ENCODE peak calls at places on chromosomes 5 and 9, in four cellular contexts. T is fibroblast of lung, D is ovary, W is bronchial epithelial cell. G is an unnamed sample.
A peak's percentile ranks its signal among the peaks of the same experiment; 100 is the strongest.

GRCh38 chr9:21027295-21027694 is 4.1 kb downstream of the HACD4 start:
- DNase-seq in D (no peak), W (peak; percentile 51), T (peak; percentile 47), G (no peak)

GRCh38 chr9:127968046-127968445 is 12.7 kb downstream of the EEIG1 start:
- DNase-seq in D (peak; percentile 40), T (peak; percentile 80), W (peak; percentile 91), G (no peak)

GRCh38 chr9:12640021-12640587 is 53.1 kb upstream of the TYRP1 start:
- DNase-seq in D (no peak), T (peak; percentile 58), W (peak; percentile 68), G (peak; percentile 5)

GRCh38 chr9:37909326-37909725 is 5.4 kb upstream of the SLC25A51 start:
- DNase-seq in W (no peak), D (no peak), T (no peak), G (no peak)

GRCh38 chr5:80809451-80809850 is 150.7 kb upstream of the RASGRF2 start:
- DNase-seq in T (no peak), D (no peak), W (no peak), G (no peak)

GRCh38 chr5:134020188-134020587 is 15.4 kb upstream of the VDAC1 start:
- DNase-seq in D (no peak), W (peak; percentile 36), T (no peak), G (no peak)

GRCh38 chr5:131384616-131385214 is 120.9 kb downstream of the CDC42SE2 start:
- DNase-seq in T (peak; percentile 14), D (no peak), W (no peak), G (no peak)

GRCh38 chr5:157718529-157718928 is 12.7 kb upstream of the THG1L start:
- DNase-seq in T (peak; percentile 68), W (peak; percentile 51), D (no peak), G (peak; percentile 16)

GRCh38 chr5:181063514-181063913 is 23.4 kb downstream of the BTNL9 start:
- DNase-seq in D (no peak), T (no peak), W (no peak), G (no peak)

GRCh38 chr5:10046681-10047080 is 203.0 kb downstream of the ATPSCKMT start:
- DNase-seq in D (no peak), T (no peak), W (no peak), G (no peak)

GRCh38 chr9:136087741-136088480 is 7.2 kb downstream of the NACC2 start:
- DNase-seq in D (peak; percentile 21), W (no peak), T (no peak), G (no peak)

GRCh38 chr5:25540628-25541027 is 895.9 kb upstream of the CDH10 start:
- DNase-seq in W (peak; percentile 21), D (no peak), T (peak; percentile 7), G (no peak)

GRCh38 chr5:32583582-32584232 is 1.6 kb upstream of the SUB1 start:
- DNase-seq in W (no peak), T (no peak), D (no peak), G (no peak)

GRCh38 chr9:125541840-125542243 is 165.2 kb downstream of the MAPKAP1 start:
- DNase-seq in W (no peak), T (peak; percentile 66), D (peak; percentile 44), G (no peak)

GRCh38 chr5:181243521-181244307 is at the start of gene RACK1:
- DNase-seq in D (peak; percentile 84), T (peak; percentile 86), W (peak; percentile 72), G (peak; percentile 60)

GRCh38 chr5:173602423-173602822 is 14.0 kb downstream of the BOD1 start:
- DNase-seq in T (peak; percentile 92), D (peak; percentile 63), W (no peak), G (no peak)

GRCh38 chr5:177018341-177018740 is 4.2 kb upstream of the ZNF346 start:
- DNase-seq in T (no peak), D (no peak), W (no peak), G (no peak)

GRCh38 chr5:35046754-35047153 is 995 bp downstream of the AGXT2 start:
- DNase-seq in D (no peak), T (peak; percentile 96), W (peak; percentile 35), G (peak; percentile 98)

GRCh38 chr5:172727551-172727950 is 43.4 kb downstream of the DUSP1 start:
- DNase-seq in W (no peak), D (no peak), T (no peak), G (no peak)

GRCh38 chr5:41338276-41338675 is 124.9 kb upstream of the C6 start:
- DNase-seq in D (no peak), T (no peak), W (no peak), G (no peak)

GRCh38 chr5:163624466-163624865 is 119.0 kb downstream of the MAT2B start:
- DNase-seq in T (peak; percentile 4), W (no peak), D (no peak), G (peak; percentile 4)

GRCh38 chr9:127311239-127311741 is 46.7 kb downstream of the GARNL3 start:
- DNase-seq in W (peak; percentile 82), T (peak; percentile 71), D (no peak), G (peak; percentile 42)

GRCh38 chr5:161230222-161230621 is 316.3 kb downstream of the GABRB2 start:
- DNase-seq in D (no peak), T (no peak), W (peak; percentile 31), G (no peak)

GRCh38 chr9:108156270-108156998 is 666.9 kb upstream of the KLF4 start:
- DNase-seq in T (peak; percentile 24), W (peak; percentile 82), D (no peak), G (no peak)

GRCh38 chr5:149618581-149619248 is 37.4 kb downstream of the ARHGEF37 start:
- DNase-seq in D (peak; percentile 40), T (peak; percentile 58), W (peak; percentile 99), G (no peak)

GRCh38 chr5:53053364-53053763 is 56.2 kb downstream of the MOCS2 start:
- DNase-seq in T (no peak), W (no peak), D (no peak), G (no peak)

GRCh38 chr5:77168187-77168883 is 42.1 kb upstream of the PDE8B start:
- DNase-seq in D (peak; percentile 53), W (no peak), T (no peak), G (no peak)

GRCh38 chr9:7780261-7780988 is 19.2 kb downstream of the DMAC1 start:
- DNase-seq in D (no peak), W (peak; percentile 75), T (peak; percentile 80), G (peak; percentile 60)

GRCh38 chr5:181109489-181110013 is 21.4 kb downstream of the OR2V1 start:
- DNase-seq in W (no peak), D (no peak), T (no peak), G (no peak)

GRCh38 chr9:13088734-13089427 is 190.6 kb downstream of the MPDZ start:
- DNase-seq in W (peak; percentile 52), D (no peak), T (peak; percentile 51), G (no peak)

GRCh38 chr5:33891731-33892418 is at the start of gene ADAMTS12:
- DNase-seq in T (peak; percentile 80), D (peak; percentile 66), W (no peak), G (peak; percentile 36)

GRCh38 chr5:31806566-31806965 is 167.6 kb downstream of the PDZD2 start:
- DNase-seq in T (no peak), W (no peak), D (no peak), G (no peak)

GRCh38 chr5:32201140-32201539 is 27.0 kb upstream of the GOLPH3 start:
- DNase-seq in W (peak; percentile 58), D (no peak), T (no peak), G (no peak)

GRCh38 chr5:159262472-159262858 is 625 bp upstream of the UBLCP1 start:
- DNase-seq in D (no peak), W (peak; percentile 74), T (peak; percentile 45), G (no peak)

GRCh38 chr5:149485655-149486615 is 65.3 kb downstream of the CSNK1A1 start:
- DNase-seq in W (peak; percentile 100), T (peak; percentile 100), D (no peak), G (peak; percentile 99)

DNA sequence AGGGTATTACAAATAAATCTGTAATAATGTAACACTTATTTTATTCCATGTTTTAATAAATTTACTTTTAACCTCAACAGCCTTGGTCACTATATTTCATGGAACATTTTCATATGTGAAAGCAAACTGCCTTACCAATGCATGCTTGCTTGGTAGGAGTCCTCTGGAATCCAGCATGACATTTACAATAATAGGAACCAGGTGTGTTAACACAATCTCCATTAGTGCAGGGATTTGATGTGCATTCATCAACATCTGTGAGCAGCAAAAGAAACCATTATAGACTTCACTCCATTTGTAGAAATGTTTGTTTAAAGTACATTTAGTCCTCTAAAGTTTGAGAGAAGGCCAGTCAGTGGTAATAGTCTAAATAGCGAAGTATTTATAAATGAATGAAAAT is 159.4 kb downstream of the FBN2 start:
- DNase-seq in W (no peak), T (peak; percentile 40), D (no peak), G (no peak)
- H3K4me3 ChIP-seq in W (no peak overlapping the region), T (no peak overlapping the region), D (no peak overlapping the region), G (no peak overlapping the region)

GRCh38 chr9:5922192-5922591 is 31.5 kb downstream of the MLANA start:
- DNase-seq in T (no peak), W (no peak), D (no peak), G (no peak)
- H3K4me3 ChIP-seq in T (no peak overlapping the region), W (no peak overlapping the region), D (no peak overlapping the region), G (no peak overlapping the region)

GRCh38 chr9:35069020-35069419 is 3.4 kb downstream of the VCP start:
- DNase-seq in W (no peak), T (no peak), D (no peak), G (no peak)

GRCh38 chr9:35070823-35071813 is 1.3 kb downstream of the VCP start:
- DNase-seq in D (no peak), T (peak; percentile 52), W (peak; percentile 61), G (no peak)

GRCh38 chr9:35072461-35073275 is at the start of gene VCP:
- DNase-seq in D (peak; percentile 97), T (peak; percentile 99), W (peak; percentile 98), G (peak; percentile 98)

GRCh38 chr9:35071814-35072460 is 488 bp downstream of the VCP start:
- DNase-seq in T (peak; percentile 88), D (peak; percentile 81), W (peak; percentile 67), G (peak; percentile 63)

DNA sequence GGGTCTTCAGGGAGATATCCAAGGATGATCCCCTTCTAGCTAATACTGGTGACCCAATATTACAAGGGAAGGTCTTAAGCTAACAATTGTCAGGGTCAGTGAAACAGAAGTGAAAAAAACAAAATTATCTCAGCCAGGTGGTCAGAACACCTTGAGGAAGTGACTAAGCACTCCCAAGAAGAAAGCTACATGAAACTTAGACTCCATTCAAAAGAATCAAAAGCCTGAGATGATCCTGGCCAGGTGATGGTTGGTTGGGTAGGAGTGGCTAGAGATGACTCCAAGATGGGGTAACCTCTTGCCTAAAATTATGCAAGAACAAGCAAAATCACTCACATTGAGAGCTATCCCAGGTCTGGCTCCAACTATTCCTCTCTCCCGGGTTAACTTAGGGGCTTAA is 5.4 kb downstream of the VCP start:
- DNase-seq in T (no peak), D (no peak), W (peak; percentile 42), G (no peak)
- H3K4me3 ChIP-seq in T (no peak overlapping the region), D (no peak overlapping the region), W (no peak overlapping the region), G (no peak overlapping the region)

GRCh38 chr9:135074354-135075233 is 12.9 kb upstream of the OLFM1 start:
- DNase-seq in D (no peak), W (no peak), T (no peak), G (no peak)
- H3K4me3 ChIP-seq in D (peak overlapping the region; percentile 30), W (no peak overlapping the region), T (peak overlapping the region; percentile 47), G (peak overlapping the region; percentile 30)

DNA sequence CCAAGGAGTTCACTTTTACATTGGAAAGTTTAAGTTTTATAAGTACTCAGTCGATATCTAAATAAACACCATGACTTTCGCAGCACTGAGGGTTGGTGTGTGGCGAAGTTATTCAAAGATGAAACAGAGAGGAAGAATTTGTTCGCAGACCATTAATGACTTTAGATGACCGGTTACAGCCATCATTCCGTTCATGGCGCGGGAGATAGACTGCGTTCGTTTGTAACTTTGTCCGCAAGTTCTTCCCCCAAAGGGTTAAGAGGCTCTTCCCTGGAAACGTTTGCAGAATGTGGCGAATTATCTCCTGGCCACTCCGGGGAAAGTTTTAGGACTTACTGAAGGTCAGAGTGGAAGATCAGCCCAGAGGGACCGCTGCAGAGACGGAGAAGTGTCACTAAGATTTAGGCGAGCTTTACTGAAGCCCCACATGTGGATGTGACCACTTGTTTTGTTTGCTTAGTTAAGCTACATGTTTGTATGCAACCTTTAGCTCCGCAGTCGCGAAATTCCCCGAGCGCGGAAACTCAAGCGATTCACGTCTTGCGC is 2.2 kb upstream of the FOXD1 start:
- DNase-seq in D (no peak), W (no peak), T (peak; percentile 52), G (no peak)
- H3K4me3 ChIP-seq in D (no peak overlapping the region), W (no peak overlapping the region), T (peak overlapping the region; percentile 59), G (peak overlapping the region; percentile 60)